ENCODE peak calls at places on chromosomes 1 and 21, in eight cellular contexts. One of them, this sample, is unnamed.

GRCh38 chr1:175569117-175569743 is 174.2 kb downstream of the TNR start:
- DNase-seq in activated T-helper 1 cell treated with Interleukin-2 at 50 U/mL for 16 hours: no peak
- DNase-seq in stimulated activated CD4-positive, alpha-beta T cell treated with anti-CD3 and anti-CD28 coated beads, Interleukin-2, amount 100 ng/mL, for 48 hours: no peak
- DNase-seq in iPS DF 19.7: no peak
- DNase-seq in anterior cingulate cortex: no peak
- DNase-seq in breast epithelium: no peak
- DNase-seq in stimulated activated naive CD8-positive, alpha-beta T cell treated with anti-CD3 and anti-CD28 coated beads, Interleukin-15, Interleukin-2, amounts not matched to agents 100 U/mL and 50 U/mL, for 24 hours: no peak
- DNase-seq in NB4: no peak
- DNase-seq in this sample: no peak

GRCh38 chr1:156524985-156525590 is 24.5 kb upstream of the MEF2D start:
- DNase-seq in activated T-helper 1 cell treated with Interleukin-2 at 50 U/mL for 16 hours: no peak
- DNase-seq in stimulated activated CD4-positive, alpha-beta T cell treated with anti-CD3 and anti-CD28 coated beads, Interleukin-2, amount 100 ng/mL, for 48 hours: no peak
- DNase-seq in iPS DF 19.7: no peak
- DNase-seq in anterior cingulate cortex: no peak
- DNase-seq in breast epithelium: no peak
- DNase-seq in stimulated activated naive CD8-positive, alpha-beta T cell treated with anti-CD3 and anti-CD28 coated beads, Interleukin-15, Interleukin-2, amounts not matched to agents 100 U/mL and 50 U/mL, for 24 hours: no peak
- DNase-seq in NB4: peak
- DNase-seq in this sample: no peak

GRCh38 chr1:91830242-91831131 is 55.5 kb downstream of the TGFBR3 start:
- DNase-seq in activated T-helper 1 cell treated with Interleukin-2 at 50 U/mL for 16 hours: no peak
- DNase-seq in stimulated activated CD4-positive, alpha-beta T cell treated with anti-CD3 and anti-CD28 coated beads, Interleukin-2, amount 100 ng/mL, for 48 hours: no peak
- DNase-seq in iPS DF 19.7: no peak
- DNase-seq in anterior cingulate cortex: no peak
- DNase-seq in breast epithelium: peak
- DNase-seq in stimulated activated naive CD8-positive, alpha-beta T cell treated with anti-CD3 and anti-CD28 coated beads, Interleukin-15, Interleukin-2, amounts not matched to agents 100 U/mL and 50 U/mL, for 24 hours: no peak
- DNase-seq in NB4: peak
- DNase-seq in this sample: peak

GRCh38 chr1:179058343-179059184 is 23.3 kb upstream of the TOR3A start:
- DNase-seq in activated T-helper 1 cell treated with Interleukin-2 at 50 U/mL for 16 hours: no peak
- DNase-seq in stimulated activated CD4-positive, alpha-beta T cell treated with anti-CD3 and anti-CD28 coated beads, Interleukin-2, amount 100 ng/mL, for 48 hours: no peak
- DNase-seq in iPS DF 19.7: no peak
- DNase-seq in anterior cingulate cortex: no peak
- DNase-seq in breast epithelium: no peak
- DNase-seq in stimulated activated naive CD8-positive, alpha-beta T cell treated with anti-CD3 and anti-CD28 coated beads, Interleukin-15, Interleukin-2, amounts not matched to agents 100 U/mL and 50 U/mL, for 24 hours: no peak
- DNase-seq in NB4: no peak
- DNase-seq in this sample: no peak

GRCh38 chr21:42781150-42781980 is 98.0 kb downstream of the WDR4 start:
- DNase-seq in activated T-helper 1 cell treated with Interleukin-2 at 50 U/mL for 16 hours: no peak
- DNase-seq in stimulated activated CD4-positive, alpha-beta T cell treated with anti-CD3 and anti-CD28 coated beads, Interleukin-2, amount 100 ng/mL, for 48 hours: no peak
- DNase-seq in iPS DF 19.7: no peak
- DNase-seq in anterior cingulate cortex: no peak
- DNase-seq in breast epithelium: peak
- DNase-seq in stimulated activated naive CD8-positive, alpha-beta T cell treated with anti-CD3 and anti-CD28 coated beads, Interleukin-15, Interleukin-2, amounts not matched to agents 100 U/mL and 50 U/mL, for 24 hours: peak
- DNase-seq in NB4: no peak
- DNase-seq in this sample: no peak

GRCh38 chr1:184387871-184388670 is 1.2 kb downstream of the C1orf21 start:
- DNase-seq in activated T-helper 1 cell treated with Interleukin-2 at 50 U/mL for 16 hours: no peak
- DNase-seq in stimulated activated CD4-positive, alpha-beta T cell treated with anti-CD3 and anti-CD28 coated beads, Interleukin-2, amount 100 ng/mL, for 48 hours: no peak
- DNase-seq in iPS DF 19.7: no peak
- DNase-seq in anterior cingulate cortex: no peak
- DNase-seq in breast epithelium: peak
- DNase-seq in stimulated activated naive CD8-positive, alpha-beta T cell treated with anti-CD3 and anti-CD28 coated beads, Interleukin-15, Interleukin-2, amounts not matched to agents 100 U/mL and 50 U/mL, for 24 hours: peak
- DNase-seq in NB4: peak
- DNase-seq in this sample: peak

GRCh38 chr1:161473363-161473762 is 31.9 kb upstream of the FCGR2A start:
- DNase-seq in activated T-helper 1 cell treated with Interleukin-2 at 50 U/mL for 16 hours: no peak
- DNase-seq in stimulated activated CD4-positive, alpha-beta T cell treated with anti-CD3 and anti-CD28 coated beads, Interleukin-2, amount 100 ng/mL, for 48 hours: no peak
- DNase-seq in iPS DF 19.7: peak
- DNase-seq in anterior cingulate cortex: no peak
- DNase-seq in breast epithelium: no peak
- DNase-seq in stimulated activated naive CD8-positive, alpha-beta T cell treated with anti-CD3 and anti-CD28 coated beads, Interleukin-15, Interleukin-2, amounts not matched to agents 100 U/mL and 50 U/mL, for 24 hours: peak
- DNase-seq in NB4: peak
- DNase-seq in this sample: no peak

GRCh38 chr1:161069731-161070270 is at the start of gene ARHGAP30:
- DNase-seq in activated T-helper 1 cell treated with Interleukin-2 at 50 U/mL for 16 hours: peak
- DNase-seq in stimulated activated CD4-positive, alpha-beta T cell treated with anti-CD3 and anti-CD28 coated beads, Interleukin-2, amount 100 ng/mL, for 48 hours: peak
- DNase-seq in iPS DF 19.7: no peak
- DNase-seq in anterior cingulate cortex: peak
- DNase-seq in breast epithelium: peak
- DNase-seq in stimulated activated naive CD8-positive, alpha-beta T cell treated with anti-CD3 and anti-CD28 coated beads, Interleukin-15, Interleukin-2, amounts not matched to agents 100 U/mL and 50 U/mL, for 24 hours: peak
- DNase-seq in NB4: peak
- DNase-seq in this sample: peak

GRCh38 chr1:33275706-33276572 is 19.6 kb downstream of the ZNF362 start:
- DNase-seq in activated T-helper 1 cell treated with Interleukin-2 at 50 U/mL for 16 hours: no peak
- DNase-seq in stimulated activated CD4-positive, alpha-beta T cell treated with anti-CD3 and anti-CD28 coated beads, Interleukin-2, amount 100 ng/mL, for 48 hours: no peak
- DNase-seq in iPS DF 19.7: no peak
- DNase-seq in anterior cingulate cortex: no peak
- DNase-seq in breast epithelium: no peak
- DNase-seq in stimulated activated naive CD8-positive, alpha-beta T cell treated with anti-CD3 and anti-CD28 coated beads, Interleukin-15, Interleukin-2, amounts not matched to agents 100 U/mL and 50 U/mL, for 24 hours: no peak
- DNase-seq in NB4: no peak
- DNase-seq in this sample: no peak

GRCh38 chr1:53637726-53638640 is 101.0 kb downstream of the GLIS1 start:
- DNase-seq in activated T-helper 1 cell treated with Interleukin-2 at 50 U/mL for 16 hours: no peak
- DNase-seq in stimulated activated CD4-positive, alpha-beta T cell treated with anti-CD3 and anti-CD28 coated beads, Interleukin-2, amount 100 ng/mL, for 48 hours: no peak
- DNase-seq in iPS DF 19.7: no peak
- DNase-seq in anterior cingulate cortex: no peak
- DNase-seq in breast epithelium: no peak
- DNase-seq in stimulated activated naive CD8-positive, alpha-beta T cell treated with anti-CD3 and anti-CD28 coated beads, Interleukin-15, Interleukin-2, amounts not matched to agents 100 U/mL and 50 U/mL, for 24 hours: no peak
- DNase-seq in NB4: peak
- DNase-seq in this sample: no peak

GRCh38 chr1:196034080-196034706 is 574.0 kb downstream of the KCNT2 start:
- DNase-seq in activated T-helper 1 cell treated with Interleukin-2 at 50 U/mL for 16 hours: no peak
- DNase-seq in stimulated activated CD4-positive, alpha-beta T cell treated with anti-CD3 and anti-CD28 coated beads, Interleukin-2, amount 100 ng/mL, for 48 hours: no peak
- DNase-seq in iPS DF 19.7: peak
- DNase-seq in anterior cingulate cortex: no peak
- DNase-seq in breast epithelium: no peak
- DNase-seq in stimulated activated naive CD8-positive, alpha-beta T cell treated with anti-CD3 and anti-CD28 coated beads, Interleukin-15, Interleukin-2, amounts not matched to agents 100 U/mL and 50 U/mL, for 24 hours: no peak
- DNase-seq in NB4: no peak
- DNase-seq in this sample: no peak

GRCh38 chr1:245645406-245645805 is 490.6 kb downstream of the KIF26B start:
- DNase-seq in activated T-helper 1 cell treated with Interleukin-2 at 50 U/mL for 16 hours: no peak
- DNase-seq in stimulated activated CD4-positive, alpha-beta T cell treated with anti-CD3 and anti-CD28 coated beads, Interleukin-2, amount 100 ng/mL, for 48 hours: no peak
- DNase-seq in iPS DF 19.7: no peak
- DNase-seq in anterior cingulate cortex: no peak
- DNase-seq in breast epithelium: no peak
- DNase-seq in stimulated activated naive CD8-positive, alpha-beta T cell treated with anti-CD3 and anti-CD28 coated beads, Interleukin-15, Interleukin-2, amounts not matched to agents 100 U/mL and 50 U/mL, for 24 hours: no peak
- DNase-seq in NB4: no peak
- DNase-seq in this sample: no peak

GRCh38 chr1:60281360-60281932 is 207.9 kb upstream of the C1orf87 start:
- DNase-seq in activated T-helper 1 cell treated with Interleukin-2 at 50 U/mL for 16 hours: no peak
- DNase-seq in stimulated activated CD4-positive, alpha-beta T cell treated with anti-CD3 and anti-CD28 coated beads, Interleukin-2, amount 100 ng/mL, for 48 hours: no peak
- DNase-seq in iPS DF 19.7: peak
- DNase-seq in anterior cingulate cortex: peak
- DNase-seq in breast epithelium: peak
- DNase-seq in stimulated activated naive CD8-positive, alpha-beta T cell treated with anti-CD3 and anti-CD28 coated beads, Interleukin-15, Interleukin-2, amounts not matched to agents 100 U/mL and 50 U/mL, for 24 hours: peak
- DNase-seq in NB4: peak
- DNase-seq in this sample: peak

GRCh38 chr1:93081716-93082115 is 2.6 kb downstream of the MTF2 start:
- DNase-seq in activated T-helper 1 cell treated with Interleukin-2 at 50 U/mL for 16 hours: no peak
- DNase-seq in stimulated activated CD4-positive, alpha-beta T cell treated with anti-CD3 and anti-CD28 coated beads, Interleukin-2, amount 100 ng/mL, for 48 hours: no peak
- DNase-seq in iPS DF 19.7: no peak
- DNase-seq in anterior cingulate cortex: no peak
- DNase-seq in breast epithelium: no peak
- DNase-seq in stimulated activated naive CD8-positive, alpha-beta T cell treated with anti-CD3 and anti-CD28 coated beads, Interleukin-15, Interleukin-2, amounts not matched to agents 100 U/mL and 50 U/mL, for 24 hours: no peak
- DNase-seq in NB4: peak
- DNase-seq in this sample: no peak

GRCh38 chr21:46206163-46207005 is 22.1 kb upstream of the SPATC1L start:
- DNase-seq in activated T-helper 1 cell treated with Interleukin-2 at 50 U/mL for 16 hours: no peak
- DNase-seq in stimulated activated CD4-positive, alpha-beta T cell treated with anti-CD3 and anti-CD28 coated beads, Interleukin-2, amount 100 ng/mL, for 48 hours: no peak
- DNase-seq in iPS DF 19.7: no peak
- DNase-seq in anterior cingulate cortex: no peak
- DNase-seq in breast epithelium: no peak
- DNase-seq in stimulated activated naive CD8-positive, alpha-beta T cell treated with anti-CD3 and anti-CD28 coated beads, Interleukin-15, Interleukin-2, amounts not matched to agents 100 U/mL and 50 U/mL, for 24 hours: no peak
- DNase-seq in NB4: no peak
- DNase-seq in this sample: no peak

GRCh38 chr1:47434051-47434842 is 3.6 kb upstream of the FOXD2 start:
- DNase-seq in activated T-helper 1 cell treated with Interleukin-2 at 50 U/mL for 16 hours: no peak
- DNase-seq in stimulated activated CD4-positive, alpha-beta T cell treated with anti-CD3 and anti-CD28 coated beads, Interleukin-2, amount 100 ng/mL, for 48 hours: no peak
- DNase-seq in iPS DF 19.7: no peak
- DNase-seq in anterior cingulate cortex: no peak
- DNase-seq in breast epithelium: peak
- DNase-seq in stimulated activated naive CD8-positive, alpha-beta T cell treated with anti-CD3 and anti-CD28 coated beads, Interleukin-15, Interleukin-2, amounts not matched to agents 100 U/mL and 50 U/mL, for 24 hours: no peak
- DNase-seq in NB4: no peak
- DNase-seq in this sample: peak

GRCh38 chr1:168709407-168709891 is 19.6 kb downstream of the DPT start:
- DNase-seq in activated T-helper 1 cell treated with Interleukin-2 at 50 U/mL for 16 hours: no peak
- DNase-seq in stimulated activated CD4-positive, alpha-beta T cell treated with anti-CD3 and anti-CD28 coated beads, Interleukin-2, amount 100 ng/mL, for 48 hours: no peak
- DNase-seq in iPS DF 19.7: no peak
- DNase-seq in anterior cingulate cortex: no peak
- DNase-seq in breast epithelium: no peak
- DNase-seq in stimulated activated naive CD8-positive, alpha-beta T cell treated with anti-CD3 and anti-CD28 coated beads, Interleukin-15, Interleukin-2, amounts not matched to agents 100 U/mL and 50 U/mL, for 24 hours: no peak
- DNase-seq in NB4: no peak
- DNase-seq in this sample: no peak

GRCh38 chr21:28899744-28900143 is 92.9 kb downstream of the LTN1 start:
- DNase-seq in activated T-helper 1 cell treated with Interleukin-2 at 50 U/mL for 16 hours: no peak
- DNase-seq in stimulated activated CD4-positive, alpha-beta T cell treated with anti-CD3 and anti-CD28 coated beads, Interleukin-2, amount 100 ng/mL, for 48 hours: no peak
- DNase-seq in iPS DF 19.7: no peak
- DNase-seq in anterior cingulate cortex: no peak
- DNase-seq in breast epithelium: no peak
- DNase-seq in stimulated activated naive CD8-positive, alpha-beta T cell treated with anti-CD3 and anti-CD28 coated beads, Interleukin-15, Interleukin-2, amounts not matched to agents 100 U/mL and 50 U/mL, for 24 hours: no peak
- DNase-seq in NB4: no peak
- DNase-seq in this sample: no peak

GRCh38 chr1:62912028-62912638 is 128.2 kb downstream of the ATG4C start:
- DNase-seq in activated T-helper 1 cell treated with Interleukin-2 at 50 U/mL for 16 hours: no peak
- DNase-seq in stimulated activated CD4-positive, alpha-beta T cell treated with anti-CD3 and anti-CD28 coated beads, Interleukin-2, amount 100 ng/mL, for 48 hours: no peak
- DNase-seq in iPS DF 19.7: no peak
- DNase-seq in anterior cingulate cortex: no peak
- DNase-seq in breast epithelium: no peak
- DNase-seq in stimulated activated naive CD8-positive, alpha-beta T cell treated with anti-CD3 and anti-CD28 coated beads, Interleukin-15, Interleukin-2, amounts not matched to agents 100 U/mL and 50 U/mL, for 24 hours: no peak
- DNase-seq in NB4: peak
- DNase-seq in this sample: no peak

GRCh38 chr21:16770279-16770678 is 742.6 kb upstream of the CXADR start:
- DNase-seq in activated T-helper 1 cell treated with Interleukin-2 at 50 U/mL for 16 hours: no peak
- DNase-seq in stimulated activated CD4-positive, alpha-beta T cell treated with anti-CD3 and anti-CD28 coated beads, Interleukin-2, amount 100 ng/mL, for 48 hours: no peak
- DNase-seq in iPS DF 19.7: no peak
- DNase-seq in anterior cingulate cortex: no peak
- DNase-seq in breast epithelium: no peak
- DNase-seq in stimulated activated naive CD8-positive, alpha-beta T cell treated with anti-CD3 and anti-CD28 coated beads, Interleukin-15, Interleukin-2, amounts not matched to agents 100 U/mL and 50 U/mL, for 24 hours: no peak
- DNase-seq in NB4: no peak
- DNase-seq in this sample: no peak

GRCh38 chr1:3461934-3462275 is 7.4 kb downstream of the ARHGEF16 start:
- DNase-seq in activated T-helper 1 cell treated with Interleukin-2 at 50 U/mL for 16 hours: no peak
- DNase-seq in stimulated activated CD4-positive, alpha-beta T cell treated with anti-CD3 and anti-CD28 coated beads, Interleukin-2, amount 100 ng/mL, for 48 hours: no peak
- DNase-seq in iPS DF 19.7: no peak
- DNase-seq in anterior cingulate cortex: no peak
- DNase-seq in breast epithelium: no peak
- DNase-seq in stimulated activated naive CD8-positive, alpha-beta T cell treated with anti-CD3 and anti-CD28 coated beads, Interleukin-15, Interleukin-2, amounts not matched to agents 100 U/mL and 50 U/mL, for 24 hours: no peak
- DNase-seq in NB4: no peak
- DNase-seq in this sample: no peak

GRCh38 chr21:27519357-27519756 is 552.5 kb upstream of the ADAMTS5 start:
- DNase-seq in activated T-helper 1 cell treated with Interleukin-2 at 50 U/mL for 16 hours: no peak
- DNase-seq in stimulated activated CD4-positive, alpha-beta T cell treated with anti-CD3 and anti-CD28 coated beads, Interleukin-2, amount 100 ng/mL, for 48 hours: no peak
- DNase-seq in iPS DF 19.7: no peak
- DNase-seq in anterior cingulate cortex: no peak
- DNase-seq in breast epithelium: no peak
- DNase-seq in stimulated activated naive CD8-positive, alpha-beta T cell treated with anti-CD3 and anti-CD28 coated beads, Interleukin-15, Interleukin-2, amounts not matched to agents 100 U/mL and 50 U/mL, for 24 hours: no peak
- DNase-seq in NB4: no peak
- DNase-seq in this sample: no peak

GRCh38 chr1:9228589-9228988 is 6.0 kb upstream of the H6PD start:
- DNase-seq in activated T-helper 1 cell treated with Interleukin-2 at 50 U/mL for 16 hours: no peak
- DNase-seq in stimulated activated CD4-positive, alpha-beta T cell treated with anti-CD3 and anti-CD28 coated beads, Interleukin-2, amount 100 ng/mL, for 48 hours: no peak
- DNase-seq in iPS DF 19.7: no peak
- DNase-seq in anterior cingulate cortex: no peak
- DNase-seq in breast epithelium: no peak
- DNase-seq in stimulated activated naive CD8-positive, alpha-beta T cell treated with anti-CD3 and anti-CD28 coated beads, Interleukin-15, Interleukin-2, amounts not matched to agents 100 U/mL and 50 U/mL, for 24 hours: no peak
- DNase-seq in NB4: peak
- DNase-seq in this sample: no peak

GRCh38 chr1:216750031-216750627 is 26.9 kb upstream of the ESRRG start:
- DNase-seq in activated T-helper 1 cell treated with Interleukin-2 at 50 U/mL for 16 hours: no peak
- DNase-seq in stimulated activated CD4-positive, alpha-beta T cell treated with anti-CD3 and anti-CD28 coated beads, Interleukin-2, amount 100 ng/mL, for 48 hours: no peak
- DNase-seq in iPS DF 19.7: peak
- DNase-seq in anterior cingulate cortex: peak
- DNase-seq in breast epithelium: peak
- DNase-seq in stimulated activated naive CD8-positive, alpha-beta T cell treated with anti-CD3 and anti-CD28 coated beads, Interleukin-15, Interleukin-2, amounts not matched to agents 100 U/mL and 50 U/mL, for 24 hours: no peak
- DNase-seq in NB4: peak
- DNase-seq in this sample: peak

GRCh38 chr1:201171063-201172036 is 17.1 kb upstream of the TMEM9 start:
- DNase-seq in activated T-helper 1 cell treated with Interleukin-2 at 50 U/mL for 16 hours: peak
- DNase-seq in stimulated activated CD4-positive, alpha-beta T cell treated with anti-CD3 and anti-CD28 coated beads, Interleukin-2, amount 100 ng/mL, for 48 hours: peak
- DNase-seq in iPS DF 19.7: no peak
- DNase-seq in anterior cingulate cortex: no peak
- DNase-seq in breast epithelium: no peak
- DNase-seq in stimulated activated naive CD8-positive, alpha-beta T cell treated with anti-CD3 and anti-CD28 coated beads, Interleukin-15, Interleukin-2, amounts not matched to agents 100 U/mL and 50 U/mL, for 24 hours: peak
- DNase-seq in NB4: peak
- DNase-seq in this sample: no peak

GRCh38 chr1:243746736-243747135 is 103.3 kb downstream of the AKT3 start:
- DNase-seq in activated T-helper 1 cell treated with Interleukin-2 at 50 U/mL for 16 hours: no peak
- DNase-seq in stimulated activated CD4-positive, alpha-beta T cell treated with anti-CD3 and anti-CD28 coated beads, Interleukin-2, amount 100 ng/mL, for 48 hours: no peak
- DNase-seq in iPS DF 19.7: no peak
- DNase-seq in anterior cingulate cortex: no peak
- DNase-seq in breast epithelium: no peak
- DNase-seq in stimulated activated naive CD8-positive, alpha-beta T cell treated with anti-CD3 and anti-CD28 coated beads, Interleukin-15, Interleukin-2, amounts not matched to agents 100 U/mL and 50 U/mL, for 24 hours: no peak
- DNase-seq in NB4: no peak
- DNase-seq in this sample: no peak

GRCh38 chr1:171267391-171267790 is 19.1 kb downstream of the FMO1 start:
- DNase-seq in activated T-helper 1 cell treated with Interleukin-2 at 50 U/mL for 16 hours: no peak
- DNase-seq in stimulated activated CD4-positive, alpha-beta T cell treated with anti-CD3 and anti-CD28 coated beads, Interleukin-2, amount 100 ng/mL, for 48 hours: no peak
- DNase-seq in iPS DF 19.7: no peak
- DNase-seq in anterior cingulate cortex: no peak
- DNase-seq in breast epithelium: no peak
- DNase-seq in stimulated activated naive CD8-positive, alpha-beta T cell treated with anti-CD3 and anti-CD28 coated beads, Interleukin-15, Interleukin-2, amounts not matched to agents 100 U/mL and 50 U/mL, for 24 hours: no peak
- DNase-seq in NB4: no peak
- DNase-seq in this sample: no peak

GRCh38 chr1:214102907-214103306 is 115.1 kb downstream of the PROX1 start:
- DNase-seq in activated T-helper 1 cell treated with Interleukin-2 at 50 U/mL for 16 hours: no peak
- DNase-seq in stimulated activated CD4-positive, alpha-beta T cell treated with anti-CD3 and anti-CD28 coated beads, Interleukin-2, amount 100 ng/mL, for 48 hours: no peak
- DNase-seq in iPS DF 19.7: no peak
- DNase-seq in anterior cingulate cortex: no peak
- DNase-seq in breast epithelium: no peak
- DNase-seq in stimulated activated naive CD8-positive, alpha-beta T cell treated with anti-CD3 and anti-CD28 coated beads, Interleukin-15, Interleukin-2, amounts not matched to agents 100 U/mL and 50 U/mL, for 24 hours: no peak
- DNase-seq in NB4: no peak
- DNase-seq in this sample: no peak

GRCh38 chr1:44012941-44013609 is 18.2 kb downstream of the SLC6A9 start:
- DNase-seq in activated T-helper 1 cell treated with Interleukin-2 at 50 U/mL for 16 hours: no peak
- DNase-seq in stimulated activated CD4-positive, alpha-beta T cell treated with anti-CD3 and anti-CD28 coated beads, Interleukin-2, amount 100 ng/mL, for 48 hours: no peak
- DNase-seq in iPS DF 19.7: no peak
- DNase-seq in anterior cingulate cortex: no peak
- DNase-seq in breast epithelium: no peak
- DNase-seq in stimulated activated naive CD8-positive, alpha-beta T cell treated with anti-CD3 and anti-CD28 coated beads, Interleukin-15, Interleukin-2, amounts not matched to agents 100 U/mL and 50 U/mL, for 24 hours: no peak
- DNase-seq in NB4: peak
- DNase-seq in this sample: peak

GRCh38 chr1:202311880-202312635 is 29.7 kb downstream of the UBE2T start:
- DNase-seq in activated T-helper 1 cell treated with Interleukin-2 at 50 U/mL for 16 hours: no peak
- DNase-seq in stimulated activated CD4-positive, alpha-beta T cell treated with anti-CD3 and anti-CD28 coated beads, Interleukin-2, amount 100 ng/mL, for 48 hours: no peak
- DNase-seq in iPS DF 19.7: no peak
- DNase-seq in anterior cingulate cortex: no peak
- DNase-seq in breast epithelium: no peak
- DNase-seq in stimulated activated naive CD8-positive, alpha-beta T cell treated with anti-CD3 and anti-CD28 coated beads, Interleukin-15, Interleukin-2, amounts not matched to agents 100 U/mL and 50 U/mL, for 24 hours: no peak
- DNase-seq in NB4: no peak
- DNase-seq in this sample: no peak

GRCh38 chr21:41970099-41970391 is 16.2 kb upstream of the C2CD2 start:
- DNase-seq in activated T-helper 1 cell treated with Interleukin-2 at 50 U/mL for 16 hours: no peak
- DNase-seq in stimulated activated CD4-positive, alpha-beta T cell treated with anti-CD3 and anti-CD28 coated beads, Interleukin-2, amount 100 ng/mL, for 48 hours: no peak
- DNase-seq in iPS DF 19.7: no peak
- DNase-seq in anterior cingulate cortex: no peak
- DNase-seq in breast epithelium: peak
- DNase-seq in stimulated activated naive CD8-positive, alpha-beta T cell treated with anti-CD3 and anti-CD28 coated beads, Interleukin-15, Interleukin-2, amounts not matched to agents 100 U/mL and 50 U/mL, for 24 hours: no peak
- DNase-seq in NB4: no peak
- DNase-seq in this sample: no peak

GRCh38 chr1:159071970-159072582 is 4.5 kb downstream of the AIM2 start:
- DNase-seq in activated T-helper 1 cell treated with Interleukin-2 at 50 U/mL for 16 hours: no peak
- DNase-seq in stimulated activated CD4-positive, alpha-beta T cell treated with anti-CD3 and anti-CD28 coated beads, Interleukin-2, amount 100 ng/mL, for 48 hours: no peak
- DNase-seq in iPS DF 19.7: no peak
- DNase-seq in anterior cingulate cortex: no peak
- DNase-seq in breast epithelium: no peak
- DNase-seq in stimulated activated naive CD8-positive, alpha-beta T cell treated with anti-CD3 and anti-CD28 coated beads, Interleukin-15, Interleukin-2, amounts not matched to agents 100 U/mL and 50 U/mL, for 24 hours: no peak
- DNase-seq in NB4: peak
- DNase-seq in this sample: no peak

GRCh38 chr1:3898994-3899775 is 887 bp downstream of the C1orf174 start:
- DNase-seq in activated T-helper 1 cell treated with Interleukin-2 at 50 U/mL for 16 hours: no peak
- DNase-seq in stimulated activated CD4-positive, alpha-beta T cell treated with anti-CD3 and anti-CD28 coated beads, Interleukin-2, amount 100 ng/mL, for 48 hours: no peak
- DNase-seq in iPS DF 19.7: no peak
- DNase-seq in anterior cingulate cortex: no peak
- DNase-seq in breast epithelium: no peak
- DNase-seq in stimulated activated naive CD8-positive, alpha-beta T cell treated with anti-CD3 and anti-CD28 coated beads, Interleukin-15, Interleukin-2, amounts not matched to agents 100 U/mL and 50 U/mL, for 24 hours: no peak
- DNase-seq in NB4: peak
- DNase-seq in this sample: no peak

GRCh38 chr1:152044386-152044785 is 7.6 kb upstream of the S100A11 start:
- DNase-seq in activated T-helper 1 cell treated with Interleukin-2 at 50 U/mL for 16 hours: no peak
- DNase-seq in stimulated activated CD4-positive, alpha-beta T cell treated with anti-CD3 and anti-CD28 coated beads, Interleukin-2, amount 100 ng/mL, for 48 hours: no peak
- DNase-seq in iPS DF 19.7: no peak
- DNase-seq in anterior cingulate cortex: no peak
- DNase-seq in breast epithelium: no peak
- DNase-seq in stimulated activated naive CD8-positive, alpha-beta T cell treated with anti-CD3 and anti-CD28 coated beads, Interleukin-15, Interleukin-2, amounts not matched to agents 100 U/mL and 50 U/mL, for 24 hours: no peak
- DNase-seq in NB4: no peak
- DNase-seq in this sample: no peak